ENCODE peak calls at places on chromosomes 11 and 22, in four cellular contexts. E is NCI-H345, V is cardiac muscle cell, P is dorsolateral prefrontal cortex. F is an unnamed sample.

GRCh38 chr22:43222987-43223386 is 36.1 kb upstream of the TTLL12 start:
- DNase-seq in E (no peak), V (no peak), P (no peak), F (no peak)

GRCh38 chr22:19717181-19717580 is 2.9 kb downstream of the SEPTIN5 start:
- DNase-seq in E (no peak), V (no peak), P (no peak), F (no peak)

GRCh38 chr11:65108469-65109123 is 3.1 kb upstream of the TM7SF2 start:
- DNase-seq in E (no peak), V (no peak), P (no peak), F (no peak)

GRCh38 chr11:72792437-72793021 is 1.3 kb downstream of the STARD10 start:
- DNase-seq in E (no peak), V (no peak), P (no peak), F (no peak)

GRCh38 chr11:82117339-82117738 is 616.3 kb downstream of the FAM181B start:
- DNase-seq in E (no peak), V (no peak), P (no peak), F (no peak)

GRCh38 chr11:59878482-59878881 is at the start of gene OOSP3:
- DNase-seq in E (no peak), V (no peak), P (no peak), F (no peak)

GRCh38 chr11:67303132-67303988 is at the start of gene SSH3:
- DNase-seq in E (peak), V (peak), P (peak), F (peak)

GRCh38 chr22:24444251-24444650 is 16.9 kb downstream of the ADORA2A start:
- DNase-seq in E (no peak), V (no peak), P (no peak), F (no peak)

GRCh38 chr11:62205441-62205840 is 3.0 kb upstream of the SCGB2A1 start:
- DNase-seq in E (no peak), V (no peak), P (no peak), F (no peak)

GRCh38 chr22:41481131-41481830 is 12.4 kb downstream of the ACO2 start:
- DNase-seq in E (no peak), V (no peak), P (no peak), F (no peak)

GRCh38 chr11:83175815-83176214 is 17.7 kb upstream of the ANKRD42 start:
- DNase-seq in E (no peak), V (no peak), P (no peak), F (peak)

GRCh38 chr11:61830318-61831105 is 2.4 kb downstream of the FADS2 start:
- DNase-seq in E (no peak), V (no peak), P (no peak), F (no peak)

GRCh38 chr11:128342511-128343133 is 244.7 kb downstream of the ETS1 start:
- DNase-seq in E (peak), V (peak), P (no peak), F (peak)

GRCh38 chr11:3006505-3007260 is 14.6 kb upstream of the NAP1L4 start:
- DNase-seq in E (no peak), V (peak), P (peak), F (no peak)

GRCh38 chr22:30452861-30453260 is 19.0 kb downstream of the SEC14L3 start:
- DNase-seq in E (no peak), V (no peak), P (no peak), F (no peak)

GRCh38 chr11:118912742-118913410 is 12.8 kb downstream of the BCL9L start:
- DNase-seq in E (no peak), V (no peak), P (no peak), F (peak)

GRCh38 chr11:8720868-8721739 is 38.5 kb downstream of the RPL27A start:
- DNase-seq in E (peak), V (no peak), P (no peak), F (peak)

GRCh38 chr11:103582351-103582909 is 454.0 kb upstream of the DDI1 start:
- DNase-seq in E (no peak), V (no peak), P (no peak), F (no peak)

GRCh38 chr11:78040691-78041379 is 17.8 kb upstream of the KCTD14 start:
- DNase-seq in E (peak), V (no peak), P (no peak), F (peak)

GRCh38 chr22:20430101-20430640 is 7.5 kb downstream of the SCARF2 start:
- DNase-seq in E (no peak), V (no peak), P (no peak), F (no peak)

GRCh38 chr11:86483591-86484163 is 109.0 kb downstream of the CCDC81 start:
- DNase-seq in E (no peak), V (no peak), P (no peak), F (no peak)

GRCh38 chr22:45077286-45077685 is 67.5 kb upstream of the PHF21B start:
- DNase-seq in E (peak), V (no peak), P (no peak), F (no peak)

GRCh38 chr22:34429314-34429713 is 509.0 kb upstream of the LARGE1 start:
- DNase-seq in E (no peak), V (no peak), P (no peak), F (no peak)

GRCh38 chr22:26903030-26903856 is 245.9 kb downstream of the MIAT start:
- DNase-seq in E (no peak), V (peak), P (no peak), F (peak)

GRCh38 chr11:128496684-128497056 is 90.7 kb downstream of the ETS1 start:
- DNase-seq in E (no peak), V (no peak), P (no peak), F (no peak)

GRCh38 chr11:2295971-2296912 is 5.5 kb downstream of the C11orf21 start:
- DNase-seq in E (no peak), V (no peak), P (peak), F (no peak)

GRCh38 chr11:113274708-113275582 is 39.4 kb upstream of the TTC12 start:
- DNase-seq in E (no peak), V (peak), P (no peak), F (no peak)

GRCh38 chr11:66335531-66336233 is 552 bp downstream of the RIN1 start:
- DNase-seq in E (no peak), V (peak), P (no peak), F (no peak)

GRCh38 chr11:35804446-35805040 is 139.3 kb upstream of the LDLRAD3 start:
- DNase-seq in E (no peak), V (no peak), P (no peak), F (no peak)

GRCh38 chr11:32210601-32211000 is 119.7 kb downstream of the RCN1 start:
- DNase-seq in E (no peak), V (no peak), P (no peak), F (no peak)

GRCh38 chr11:23123766-23124165 is 263.5 kb upstream of the CCDC179 start:
- DNase-seq in E (no peak), V (no peak), P (no peak), F (peak)

GRCh38 chr11:1873048-1873812 is 18.5 kb downstream of the PRR33 start:
- DNase-seq in E (no peak), V (no peak), P (no peak), F (no peak)

GRCh38 chr22:34333285-34333684 is 413.0 kb upstream of the LARGE1 start:
- DNase-seq in E (no peak), V (no peak), P (no peak), F (no peak)

GRCh38 chr22:41998361-41999261 is at the start of gene WBP2NL:
- DNase-seq in E (peak), V (no peak), P (peak), F (peak)

GRCh38 chr22:34845391-34845790 is 220.6 kb upstream of the ISX start:
- DNase-seq in E (no peak), V (no peak), P (no peak), F (no peak)

GRCh38 chr11:91700854-91701253 is 523.8 kb upstream of the FAT3 start:
- DNase-seq in E (no peak), V (no peak), P (no peak), F (no peak)

GRCh38 chr11:48148749-48149148 is 67.9 kb upstream of the OR4B1 start:
- DNase-seq in E (no peak), V (no peak), P (no peak), F (no peak)

GRCh38 chr11:64010783-64011182 is 24.5 kb downstream of the OTUB1 start:
- DNase-seq in E (no peak), V (no peak), P (no peak), F (no peak)

F was measured in small intestine.